ENCODE peak calls at places on chromosomes 3 and 15, in nine cellular contexts. P, V, F, K, D, I, O, M and T are unnamed samples.

GRCh38 chr3:76131396-76132153 is 346.2 kb upstream of the ZNF717 start:
- DNase-seq in K (no peak), V (no peak), F (no peak), M (no peak), O (no peak), P (no peak), D (no peak), I (no peak), T (no peak)

GRCh38 chr3:57151021-57151449 is 14.1 kb downstream of the IL17RD start:
- DNase-seq in M (no peak), I (no peak), P (no peak), F (no peak), D (no peak), V (no peak), O (no peak), K (peak; percentile 37), T (no peak)

GRCh38 chr3:52030725-52031330 is 25.5 kb downstream of the DUSP7 start:
- DNase-seq in I (no peak), O (no peak), F (no peak), M (no peak), V (peak; percentile 63), K (no peak), P (no peak), D (no peak), T (no peak)

GRCh38 chr15:89870688-89871288 is 23.0 kb downstream of the AP3S2 start:
- DNase-seq in V (no peak), M (peak; percentile 38), D (no peak), P (no peak), F (no peak), I (no peak), K (no peak), O (no peak), T (no peak)

GRCh38 chr3:161600185-161600584 is 103.6 kb downstream of the OTOL1 start:
- DNase-seq in M (no peak), K (no peak), I (no peak), D (no peak), P (no peak), O (no peak), F (no peak), V (no peak), T (no peak)

GRCh38 chr15:64151727-64152506 is at the start of gene SNX22:
- DNase-seq in F (peak; percentile 40), O (peak; percentile 26), I (no peak), D (peak; percentile 61), M (peak; percentile 45), P (no peak), V (no peak), K (no peak), T (no peak)

GRCh38 chr3:118960876-118961275 is 73.8 kb downstream of the IGSF11 start:
- DNase-seq in M (no peak), I (no peak), O (no peak), V (no peak), F (no peak), K (no peak), P (no peak), D (no peak), T (no peak)

GRCh38 chr3:94063497-94064119 is 747 bp downstream of the NSUN3 start:
- DNase-seq in V (no peak), D (no peak), M (no peak), K (no peak), P (no peak), O (no peak), I (no peak), F (no peak), T (no peak)

GRCh38 chr15:73392025-73392424 is 23.3 kb upstream of the HCN4 start:
- DNase-seq in P (no peak), D (no peak), F (no peak), I (no peak), O (no peak), M (no peak), V (no peak), K (no peak), T (no peak)

GRCh38 chr15:87045741-87046140 is 966.1 kb downstream of the AGBL1 start:
- DNase-seq in M (no peak), D (no peak), K (peak; percentile 58), F (no peak), O (no peak), I (no peak), V (no peak), P (no peak), T (no peak)

GRCh38 chr3:143707848-143708247 is 140.4 kb downstream of the SLC9A9 start:
- DNase-seq in M (no peak), K (no peak), I (no peak), D (no peak), P (no peak), V (no peak), F (no peak), O (no peak), T (no peak)

GRCh38 chr15:78633348-78633747 is 7.7 kb downstream of the CHRNB4 start:
- DNase-seq in V (no peak), F (no peak), P (no peak), M (no peak), O (no peak), K (no peak), D (no peak), I (no peak), T (no peak)

GRCh38 chr15:75362642-75363249 is 5.7 kb downstream of the MAN2C1 start:
- DNase-seq in V (no peak), M (no peak), F (no peak), O (no peak), K (no peak), D (no peak), I (no peak), P (no peak), T (no peak)

GRCh38 chr3:36542186-36542585 is 161.9 kb downstream of the STAC start:
- DNase-seq in P (no peak), V (no peak), I (no peak), D (no peak), F (no peak), O (no peak), M (no peak), K (no peak), T (no peak)

GRCh38 chr15:42832577-42832976 is 88.0 kb downstream of the TTBK2 start:
- DNase-seq in O (no peak), D (no peak), M (no peak), F (no peak), P (no peak), K (peak; percentile 73), I (no peak), V (no peak), T (no peak)

GRCh38 chr15:34512628-34513027 is 70.8 kb downstream of the GOLGA8B start:
- DNase-seq in D (no peak), K (no peak), M (no peak), V (no peak), F (no peak), O (no peak), P (no peak), I (no peak), T (no peak)

DNA sequence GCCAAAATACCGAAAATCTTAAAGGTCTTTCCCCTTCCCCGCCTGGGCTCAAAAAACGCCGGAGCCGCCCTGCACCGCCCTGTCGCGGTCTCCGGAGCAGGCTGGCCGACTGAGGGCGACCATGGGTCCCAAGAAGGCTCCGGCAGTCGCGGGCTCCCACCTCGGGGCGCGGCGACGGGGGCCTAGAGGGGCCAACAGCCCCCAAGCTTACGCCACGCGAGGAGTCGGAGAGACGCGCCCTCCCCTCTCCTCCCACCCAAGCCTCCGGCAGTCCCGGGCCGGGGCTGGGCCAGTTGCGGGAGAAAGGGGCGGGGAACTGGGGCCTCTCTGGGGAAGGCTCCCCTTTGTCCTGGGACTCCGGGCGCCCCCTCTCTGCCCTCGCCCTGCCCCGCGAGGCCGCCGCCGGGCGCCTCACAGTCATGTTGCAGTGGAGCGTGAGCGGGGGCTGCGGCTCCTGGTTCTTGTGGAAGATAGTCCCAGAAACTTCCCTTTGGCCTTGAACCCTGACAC is 69.1 kb downstream of the GOLGA8B start:
- DNase-seq in D (no peak), K (no peak), I (peak; percentile 73), V (no peak), M (peak; percentile 35), P (peak; percentile 23), F (peak; percentile 56), O (no peak), T (peak; percentile 17)
- H3K4me1 ChIP-seq in D (peaks cover 10% of the 10 kb centered on the region), K (no peaks in the 10 kb centered on the region), I (no peaks in the 10 kb centered on the region), V (no peaks in the 10 kb centered on the region), M (peaks cover 9% of the 10 kb centered on the region), P (peaks cover 5% of the 10 kb centered on the region), F (peaks cover 11% of the 10 kb centered on the region), O (no peaks in the 10 kb centered on the region), T (no peaks in the 10 kb centered on the region)

GRCh38 chr15:63063164-63063756 is 20.7 kb downstream of the TPM1 start:
- DNase-seq in D (no peak), F (no peak), M (no peak), I (no peak), P (no peak), V (no peak), K (no peak), O (no peak), T (no peak)
- H3K36me3 ChIP-seq in D (peaks cover 98% of the 10 kb centered on the region), F (peaks cover 95% of the 10 kb centered on the region), M (peaks cover 8% of the 10 kb centered on the region), I (peaks cover 64% of the 10 kb centered on the region), P (no peaks in the 10 kb centered on the region), V (peaks cover 92% of the 10 kb centered on the region), K (peaks cover 83% of the 10 kb centered on the region), O (peaks cover 67% of the 10 kb centered on the region), T (peaks cover 75% of the 10 kb centered on the region)

GRCh38 chr3:187669675-187670504 is at the start of gene SST:
- DNase-seq in O (peak; percentile 82), F (peak; percentile 84), D (no peak), P (no peak), K (no peak), I (no peak), V (peak; percentile 15), M (peak; percentile 41), T (no peak)
- H3K4me3 ChIP-seq in O (no peak within 1 kb of the TSS), F (no peak within 1 kb of the TSS), D (no peak within 1 kb of the TSS), P (no peak within 1 kb of the TSS), K (no peak within 1 kb of the TSS), I (no peak within 1 kb of the TSS), V (no peak within 1 kb of the TSS), M (no peak within 1 kb of the TSS), T (no peak within 1 kb of the TSS)

DNA sequence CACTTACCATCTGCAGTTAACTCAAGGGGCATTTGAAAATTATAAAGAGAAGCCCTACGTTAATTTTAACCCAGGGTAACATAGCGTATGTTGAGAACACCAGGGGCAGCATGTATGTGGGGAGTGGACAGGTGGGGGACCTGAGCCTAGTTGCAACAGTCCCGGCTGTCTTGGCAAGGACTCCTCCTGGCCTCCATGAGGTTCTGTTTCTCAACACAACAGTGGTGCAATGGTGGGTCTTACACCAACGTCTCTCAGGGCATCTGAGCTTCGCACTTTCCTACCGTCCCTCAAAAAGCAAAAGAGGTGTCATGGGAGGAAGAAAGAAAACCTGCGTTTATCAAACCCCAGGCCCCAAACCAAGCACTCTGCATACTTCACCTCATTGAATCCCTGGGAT is 50.6 kb downstream of the MGLL start:
- DNase-seq in P (no peak), D (no peak), F (no peak), V (no peak), I (no peak), O (no peak), K (no peak), M (no peak), T (peak; percentile 84)
- H3K4me1 ChIP-seq in P (peaks cover 11% of the 10 kb centered on the region), D (peaks cover 20% of the 10 kb centered on the region), F (peaks cover 8% of the 10 kb centered on the region), V (peaks cover 15% of the 10 kb centered on the region), I (no peaks in the 10 kb centered on the region), O (peaks cover 2% of the 10 kb centered on the region), K (peaks cover 36% of the 10 kb centered on the region), M (peaks cover 13% of the 10 kb centered on the region), T (peaks cover 39% of the 10 kb centered on the region)

GRCh38 chr15:65175511-65175910 is 9.6 kb downstream of the CLPX start:
- DNase-seq in I (no peak), P (no peak), V (no peak), D (no peak), K (no peak), O (no peak), F (no peak), M (no peak), T (no peak)
- H3K36me3 ChIP-seq in I (peaks cover 15% of the 10 kb centered on the region), P (no peaks in the 10 kb centered on the region), V (peaks cover 69% of the 10 kb centered on the region), D (peaks cover 61% of the 10 kb centered on the region), K (peaks cover 6% of the 10 kb centered on the region), O (peaks cover 8% of the 10 kb centered on the region), F (peaks cover 62% of the 10 kb centered on the region), M (peaks cover 7% of the 10 kb centered on the region), T (peaks cover 68% of the 10 kb centered on the region)